ENCODE peak calls at places on chromosomes 1 and 21, in four cellular contexts. M, L, Q and S are unnamed samples.
A peak's percentile ranks its signal among the peaks of the same experiment; 100 is the strongest.

GRCh38 chr1:180927841-180928240 is 15.1 kb downstream of the KIAA1614 start:
- DNase-seq in L (no peak), M (no peak), Q (no peak), S (no peak)

GRCh38 chr1:237754627-237755026 is 136.1 kb downstream of the ZP4 start:
- DNase-seq in Q (no peak), L (no peak), M (no peak), S (no peak)

GRCh38 chr1:200749090-200749489 is 10.4 kb downstream of the CAMSAP2 start:
- DNase-seq in L (no peak), M (no peak), Q (no peak), S (no peak)

GRCh38 chr1:107668762-107669161 is 296.2 kb downstream of the VAV3 start:
- DNase-seq in M (no peak), L (no peak), Q (no peak), S (no peak)

GRCh38 chr1:97063532-97063931 is 341.9 kb downstream of the PTBP2 start:
- DNase-seq in Q (no peak), L (no peak), M (no peak), S (no peak)

GRCh38 chr1:225653463-225654276 is 747 bp upstream of the ENAH start:
- DNase-seq in M (peak; percentile 31), L (no peak), Q (peak; percentile 56), S (no peak)

GRCh38 chr1:246592695-246593094 is 26.4 kb downstream of the CNST start:
- DNase-seq in M (no peak), Q (no peak), L (no peak), S (no peak)

GRCh38 chr1:116682641-116683221 is 15.2 kb upstream of the IGSF3 start:
- DNase-seq in Q (no peak), L (no peak), M (no peak), S (no peak)

GRCh38 chr1:111366256-111366655 is 61.3 kb downstream of the OVGP1 start:
- DNase-seq in Q (no peak), M (no peak), L (no peak), S (no peak)

GRCh38 chr1:172239894-172240293 is 180.6 kb upstream of the C1orf105 start:
- DNase-seq in M (no peak), L (no peak), Q (no peak), S (no peak)

GRCh38 chr1:14183312-14183711 is 415.2 kb upstream of the KAZN start:
- DNase-seq in M (no peak), L (no peak), Q (no peak), S (no peak)

GRCh38 chr21:32861871-32862270 is 90.3 kb upstream of the PAXBP1 start:
- DNase-seq in L (no peak), M (no peak), Q (no peak), S (no peak)

GRCh38 chr1:118049981-118050380 is 120.4 kb downstream of the WDR3 start:
- DNase-seq in L (no peak), M (no peak), Q (no peak), S (no peak)

GRCh38 chr1:206464456-206464964 is 5.8 kb upstream of the IKBKE start:
- DNase-seq in M (no peak), Q (no peak), L (no peak), S (no peak)

GRCh38 chr1:11488201-11488770 is 9.3 kb downstream of the DISP3 start:
- DNase-seq in M (no peak), L (no peak), Q (no peak), S (no peak)

GRCh38 chr1:172325562-172325961 is 94.9 kb upstream of the C1orf105 start:
- DNase-seq in L (no peak), Q (no peak), M (no peak), S (no peak)

GRCh38 chr1:47708658-47709301 is 270.9 kb downstream of the FOXD2 start:
- DNase-seq in L (no peak), M (peak; percentile 53), Q (peak; percentile 39), S (no peak)

GRCh38 chr21:44723177-44724131 is 12.1 kb upstream of the TSPEAR start:
- DNase-seq in M (peak; percentile 57), L (no peak), Q (no peak), S (no peak)

GRCh38 chr21:45747802-45748445 is 104.4 kb downstream of the PCBP3 start:
- DNase-seq in Q (no peak), M (no peak), L (no peak), S (no peak)

GRCh38 chr1:92080128-92080985 is at the start of gene BTBD8:
- DNase-seq in L (peak; percentile 77), Q (peak; percentile 59), M (peak; percentile 49), S (peak; percentile 68)

GRCh38 chr1:30990594-30990993 is 74.9 kb downstream of the PUM1 start:
- DNase-seq in Q (no peak), L (no peak), M (no peak), S (no peak)

GRCh38 chr1:172360511-172360910 is 60.0 kb upstream of the C1orf105 start:
- DNase-seq in Q (no peak), L (no peak), M (no peak), S (no peak)

GRCh38 chr1:38305666-38306065 is 259.1 kb upstream of the POU3F1 start:
- DNase-seq in L (no peak), Q (no peak), M (no peak), S (no peak)